ENCODE peak calls at places on chromosomes 11 and 22, in five cellular contexts. A is tibial nerve, G is cardiac muscle cell, D is nephron progenitor cell, Q is RWPE2. T is an unnamed sample.

GRCh38 chr11:359181-359714 is 10.1 kb upstream of the B4GALNT4 start:
- DNase-seq in A (no peak), G (no peak), D (no peak), Q (no peak), T (peak; percentile 20)

GRCh38 chr11:58057481-58057880 is 26.7 kb downstream of the OR6Q1 start:
- DNase-seq in A (no peak), G (no peak), D (no peak), Q (no peak), T (no peak)

GRCh38 chr11:342328-342727 is 21.7 kb upstream of the IFITM3 start:
- DNase-seq in A (no peak), G (no peak), D (no peak), Q (no peak), T (no peak)

GRCh38 chr11:117366875-117367274 is 39.2 kb downstream of the CEP164 start:
- DNase-seq in A (no peak), G (no peak), D (no peak), Q (no peak), T (no peak)

GRCh38 chr22:38872831-38873248 is 824 bp upstream of the CBX6 start:
- DNase-seq in A (no peak), G (peak; percentile 80), D (peak; percentile 72), Q (no peak), T (peak; percentile 66)

GRCh38 chr22:30871391-30872281 is 96.9 kb downstream of the MORC2 start:
- DNase-seq in A (no peak), G (no peak), D (no peak), Q (no peak), T (no peak)

GRCh38 chr11:74055938-74056337 is 47.1 kb upstream of the UCP3 start:
- DNase-seq in A (no peak), G (no peak), D (no peak), Q (no peak), T (no peak)

GRCh38 chr11:9150944-9151343 is 59.5 kb upstream of the SCUBE2 start:
- DNase-seq in A (no peak), G (no peak), D (no peak), Q (no peak), T (no peak)

GRCh38 chr11:87432006-87432405 is 394.3 kb downstream of the TMEM135 start:
- DNase-seq in A (no peak), G (no peak), D (no peak), Q (no peak), T (no peak)

GRCh38 chr22:43925433-43926348 is 2.1 kb downstream of the PNPLA3 start:
- DNase-seq in A (no peak), G (no peak), D (peak; percentile 29), Q (peak; percentile 77), T (no peak)

GRCh38 chr22:43922123-43922522 is 1.5 kb upstream of the PNPLA3 start:
- DNase-seq in A (no peak), G (no peak), D (no peak), Q (no peak), T (no peak)

GRCh38 chr22:43923191-43923590 is 414 bp upstream of the PNPLA3 start:
- DNase-seq in A (no peak), G (no peak), D (no peak), Q (no peak), T (no peak)

GRCh38 chr22:43926349-43926710 is 2.7 kb downstream of the PNPLA3 start:
- DNase-seq in A (no peak), G (no peak), D (no peak), Q (no peak), T (no peak)

DNA sequence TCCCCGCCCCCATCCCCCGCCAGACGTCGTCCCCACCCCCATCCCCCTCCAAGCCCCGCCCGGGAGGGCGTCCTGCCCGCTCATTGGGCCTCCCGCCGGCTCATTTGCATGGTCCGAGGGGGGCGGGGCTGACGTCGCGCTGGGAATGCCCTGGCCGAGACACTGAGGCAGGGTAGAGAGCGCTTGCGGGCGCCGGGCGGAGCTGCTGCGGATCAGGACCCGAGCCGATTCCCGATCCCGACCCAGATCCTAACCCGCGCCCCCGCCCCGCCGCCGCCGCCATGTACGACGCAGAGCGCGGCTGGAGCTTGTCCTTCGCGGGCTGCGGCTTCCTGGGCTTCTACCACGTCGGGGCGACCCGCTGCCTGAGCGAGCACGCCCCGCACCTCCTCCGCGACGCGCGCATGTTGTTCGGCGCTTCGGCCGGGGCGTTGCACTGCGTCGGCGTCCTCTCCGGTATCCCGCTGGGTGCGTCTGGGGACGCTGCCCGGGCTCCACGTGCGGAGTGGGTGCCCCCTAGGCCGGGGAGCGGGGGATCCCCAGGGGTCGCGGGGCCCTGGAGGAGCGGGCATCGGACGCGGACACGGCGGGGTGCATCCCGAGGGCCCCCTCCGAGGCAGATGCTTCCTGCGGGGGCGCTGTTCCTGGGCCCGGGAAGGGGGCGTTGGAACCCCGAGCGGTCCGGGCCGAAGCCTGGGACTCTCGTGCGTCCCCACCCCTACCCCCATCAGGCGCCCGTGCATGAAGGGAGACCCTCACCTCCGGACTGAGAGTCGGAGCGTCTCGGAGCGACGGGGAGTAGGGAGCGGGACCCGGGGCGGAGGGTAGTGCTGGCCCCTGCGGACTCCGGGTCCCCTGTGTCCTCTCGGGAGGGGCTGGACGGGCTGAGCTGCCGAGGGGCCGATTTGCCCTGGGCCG is at the start of gene PNPLA3:
- DNase-seq in A (peak; percentile 84), G (peak; percentile 95), D (peak; percentile 98), Q (peak; percentile 93), T (peak; percentile 93)
- TF ChIP-seq CTCF in A (no peak), G (peak; percentile 30), D (peak; percentile 15), Q (peak; percentile 45), T (no peak)

DNA sequence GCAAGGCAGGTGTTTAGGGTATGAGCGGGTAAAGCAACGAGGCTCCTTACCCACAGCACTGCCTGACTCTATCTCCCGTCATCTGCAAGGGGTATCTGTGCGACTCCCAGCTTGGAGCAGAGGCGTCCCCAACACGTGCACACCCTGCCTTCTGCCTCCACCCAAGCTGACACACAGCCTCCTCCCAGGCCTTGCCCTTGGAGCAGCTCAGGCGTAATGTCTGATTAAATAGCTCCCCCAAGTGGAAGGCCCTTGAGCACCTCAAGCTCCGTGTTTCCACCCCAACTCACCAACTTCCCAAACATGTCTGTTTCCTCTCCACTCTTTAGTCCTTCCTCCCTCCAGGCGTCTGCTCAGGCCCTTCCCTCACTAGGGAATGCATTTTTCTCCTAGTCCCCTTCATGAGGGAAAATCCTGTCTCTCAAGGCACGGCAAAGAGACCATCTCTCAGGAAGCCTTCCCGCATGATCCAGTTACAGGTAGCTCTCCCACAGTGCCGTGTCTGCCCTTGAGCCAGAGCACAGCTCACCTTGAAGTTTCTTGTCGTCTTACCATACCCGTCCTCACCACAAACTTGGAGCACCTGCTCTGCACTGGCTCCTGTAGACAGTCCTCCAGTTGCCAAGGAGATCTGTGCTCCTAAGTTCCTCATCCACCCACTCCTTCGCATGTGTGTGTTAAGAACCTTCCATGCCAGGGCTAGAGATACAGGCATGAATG is 15.8 kb downstream of the CYB5R2 start:
- DNase-seq in A (peak; percentile 63), G (peak; percentile 77), D (peak; percentile 50), Q (no peak), T (peak; percentile 74)
- TF ChIP-seq CTCF in A (peak; percentile 49), G (peak; percentile 67), D (peak; percentile 50), Q (peak; percentile 50), T (no peak)

GRCh38 chr11:118401880-118402590 is 629 bp downstream of the ATP5MG start:
- DNase-seq in A (no peak), G (no peak), D (no peak), Q (no peak), T (no peak)
- TF ChIP-seq CTCF in A (no peak), G (no peak), D (no peak), Q (no peak), T (no peak)

GRCh38 chr11:120335596-120335927 is 651 bp upstream of the ARHGEF12 start:
- DNase-seq in A (no peak), G (no peak), D (no peak), Q (no peak), T (no peak)

GRCh38 chr11:120335928-120336640 is at the start of gene ARHGEF12:
- DNase-seq in A (peak; percentile 88), G (peak; percentile 97), D (peak; percentile 95), Q (peak; percentile 95), T (peak; percentile 96)

GRCh38 chr11:120336641-120337132 is 474 bp downstream of the ARHGEF12 start:
- DNase-seq in A (no peak), G (no peak), D (no peak), Q (no peak), T (peak; percentile 76)

GRCh38 chr11:120337896-120338840 is 2.0 kb downstream of the ARHGEF12 start:
- DNase-seq in A (no peak), G (peak; percentile 34), D (no peak), Q (no peak), T (no peak)

DNA sequence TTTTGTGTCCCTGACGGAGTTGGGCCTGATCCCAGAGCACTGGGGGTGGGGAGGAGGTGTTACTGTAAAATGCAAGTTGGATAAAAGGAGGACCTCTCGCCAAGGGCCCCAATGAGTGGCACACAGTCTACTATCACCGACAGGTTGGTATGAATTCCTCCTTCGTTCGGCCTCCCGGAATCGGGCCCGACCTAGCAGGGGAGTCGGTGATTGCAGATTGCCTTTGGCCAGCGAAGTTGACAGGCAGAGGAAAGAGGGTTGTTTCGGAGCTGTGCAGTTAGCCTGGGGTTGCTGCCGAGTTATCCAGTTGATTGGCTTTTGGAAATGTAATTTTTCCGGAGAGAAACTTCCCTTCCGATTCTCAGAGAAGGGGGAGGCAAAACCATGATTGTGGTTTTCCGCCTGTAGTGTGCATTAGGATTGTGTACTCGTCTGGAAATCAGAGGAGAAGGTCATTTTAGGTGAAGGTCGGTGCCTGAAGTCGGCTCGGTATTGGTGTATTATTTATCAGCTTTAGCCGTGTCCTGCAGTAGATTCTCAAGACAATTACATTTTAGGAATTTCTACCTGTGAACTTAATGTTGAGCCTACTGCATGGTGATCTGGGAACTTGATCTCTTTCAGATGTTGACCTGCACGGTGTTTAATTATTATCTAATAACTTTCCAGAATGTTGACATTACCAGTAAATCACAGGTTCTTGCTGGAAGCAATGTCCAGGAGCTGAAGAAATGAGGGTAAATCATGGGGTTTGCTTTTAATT is 1.1 kb downstream of the ARHGEF12 start:
- DNase-seq in A (peak; percentile 42), G (peak; percentile 56), D (peak; percentile 40), Q (no peak), T (peak; percentile 67)
- TF ChIP-seq CTCF in A (no peak), G (no peak), D (no peak), Q (no peak), T (no peak)

GRCh38 chr11:79090191-79090590 is 350.6 kb downstream of the TENM4 start:
- DNase-seq in A (no peak), G (no peak), D (no peak), Q (no peak), T (no peak)
- TF ChIP-seq CTCF in A (no peak), G (no peak), D (no peak), Q (no peak), T (no peak)

T was measured in mucosa of descending colon.